ENCODE peak calls at places on chromosome 21, in five cellular contexts. D is colonic mucosa, X is aorta, V is endodermal cell, C is uterus. K is an unnamed sample. For H3K27me3, the result is how much of the 10 kb centered on the place peaks cover.

GRCh38 chr21:45874716-45875415 is 106.7 kb upstream of the COL6A1 start:
- DNase-seq in D (peak), X (peak), V (no peak), C (peak), K (peak)

GRCh38 chr21:40331804-40332203 is 464.6 kb downstream of the PCP4 start:
- DNase-seq in D (no peak), X (no peak), V (no peak), C (no peak), K (no peak)

GRCh38 chr21:15071012-15071411 is 6.2 kb upstream of the NRIP1 start:
- DNase-seq in D (no peak), X (no peak), V (peak), C (no peak), K (no peak)

GRCh38 chr21:9767592-9768375 is 753.6 kb upstream of the TPTE start:
- DNase-seq in D (no peak), X (no peak), V (no peak), C (no peak), K (no peak)

GRCh38 chr21:44987886-44988606 is 48.2 kb downstream of the SLX9 start:
- DNase-seq in D (no peak), X (peak), V (no peak), C (no peak), K (no peak)

GRCh38 chr21:23695449-23695848 is 1911.8 kb downstream of the MRPL39 start:
- DNase-seq in D (no peak), X (no peak), V (no peak), C (no peak), K (no peak)

GRCh38 chr21:46454634-46455390 is 3.9 kb upstream of the DIP2A start:
- DNase-seq in D (no peak), X (no peak), V (no peak), C (no peak), K (no peak)

GRCh38 chr21:46667191-46667734 is 31.8 kb downstream of the PRMT2 start:
- DNase-seq in D (no peak), X (no peak), V (peak), C (no peak), K (no peak)

GRCh38 chr21:15514073-15514946 is 215.5 kb upstream of the USP25 start:
- DNase-seq in D (peak), X (no peak), V (no peak), C (no peak), K (no peak)

GRCh38 chr21:16169102-16169511 is 439.3 kb downstream of the USP25 start:
- DNase-seq in D (no peak), X (no peak), V (no peak), C (no peak), K (no peak)

GRCh38 chr21:26041441-26042180 is 129.0 kb downstream of the APP start:
- DNase-seq in D (no peak), X (no peak), V (no peak), C (no peak), K (no peak)

GRCh38 chr21:45152265-45152746 is 77.9 kb downstream of the ADARB1 start:
- DNase-seq in D (peak), X (peak), V (peak), C (no peak), K (peak)

GRCh38 chr21:44800971-44801467 is 601 bp downstream of the UBE2G2 start:
- DNase-seq in D (peak), X (no peak), V (peak), C (no peak), K (no peak)

GRCh38 chr21:15042531-15042930 is 22.3 kb downstream of the NRIP1 start:
- DNase-seq in D (no peak), X (no peak), V (no peak), C (no peak), K (no peak)

GRCh38 chr21:44519346-44520325 is 20.4 kb downstream of the KRTAP10-1 start:
- DNase-seq in D (no peak), X (no peak), V (no peak), C (no peak), K (no peak)

GRCh38 chr21:44949161-44950015 is 9.6 kb downstream of the SLX9 start:
- DNase-seq in D (peak), X (peak), V (peak), C (peak), K (peak)

GRCh38 chr21:43591468-43592050 is 67.7 kb downstream of the HSF2BP start:
- DNase-seq in D (no peak), X (no peak), V (no peak), C (no peak), K (no peak)

GRCh38 chr21:46545363-46545762 is 59.5 kb downstream of the S100B start:
- DNase-seq in D (no peak), X (no peak), V (no peak), C (no peak), K (peak)

GRCh38 chr21:45436371-45437040 is 31.5 kb downstream of the COL18A1 start:
- DNase-seq in D (no peak), X (no peak), V (no peak), C (no peak), K (no peak)

GRCh38 chr21:44947930-44948331 is 8.1 kb downstream of the SLX9 start:
- DNase-seq in D (no peak), X (peak), V (peak), C (no peak), K (no peak)

GRCh38 chr21:15534450-15534886 is 195.3 kb upstream of the USP25 start:
- DNase-seq in D (no peak), X (no peak), V (no peak), C (no peak), K (no peak)

GRCh38 chr21:33688343-33688742 is 46.0 kb downstream of the ITSN1 start:
- DNase-seq in D (no peak), X (no peak), V (no peak), C (no peak), K (no peak)

GRCh38 chr21:25639922-25640670 is 1.0 kb downstream of the JAM2 start:
- DNase-seq in D (peak), X (peak), V (peak), C (peak), K (no peak)

GRCh38 chr21:25639167-25639921 is at the start of gene JAM2:
- DNase-seq in D (peak), X (peak), V (peak), C (peak), K (no peak)

GRCh38 chr21:15976807-15977206 is 247.0 kb downstream of the USP25 start:
- DNase-seq in D (no peak), X (no peak), V (peak), C (no peak), K (no peak)

GRCh38 chr21:39441502-39442475 is 3.8 kb downstream of the LCA5L start:
- DNase-seq in D (no peak), X (no peak), V (peak), C (no peak), K (peak)

GRCh38 chr21:18877932-18878331 is 474.3 kb upstream of the TMPRSS15 start:
- DNase-seq in D (no peak), X (no peak), V (no peak), C (no peak), K (no peak)

GRCh38 chr21:28776251-28776650 is 216.4 kb downstream of the LTN1 start:
- DNase-seq in D (no peak), X (no peak), V (no peak), C (no peak), K (no peak)

DNA sequence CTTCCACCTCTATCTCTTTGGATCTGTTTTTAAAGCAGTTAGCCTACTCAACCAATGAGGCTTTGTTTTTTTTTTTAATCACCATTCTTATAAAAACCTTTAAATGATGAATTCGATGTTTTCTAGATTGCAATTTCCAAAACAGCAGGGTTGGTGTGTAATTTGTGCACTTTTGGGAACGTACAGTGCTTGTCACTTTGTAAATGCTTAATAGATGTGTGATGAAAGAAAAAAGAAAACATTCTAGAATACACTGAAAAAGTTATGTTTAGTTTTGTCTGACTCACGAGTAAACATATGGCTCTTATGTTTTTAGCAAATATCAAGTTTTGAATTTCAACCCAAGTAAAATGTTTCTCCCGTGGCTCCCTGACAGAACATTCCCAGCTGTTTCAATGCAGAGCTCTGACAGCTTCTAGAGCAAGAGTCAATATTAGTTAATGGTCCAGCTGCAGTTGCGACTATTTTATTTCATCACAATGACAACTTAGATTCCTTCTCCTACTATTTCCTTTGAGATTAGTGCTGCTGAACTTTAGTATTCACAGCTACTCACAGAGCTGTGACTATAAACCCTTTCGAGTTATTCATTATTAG is 362.5 kb upstream of the ADAMTS5 start:
- DNase-seq in D (no peak), X (no peak), V (no peak), C (peak), K (no peak)
- H3K27ac ChIP-seq in D (no peak), X (no peak), V (no peak), C (no peak), K (no peak)

DNA sequence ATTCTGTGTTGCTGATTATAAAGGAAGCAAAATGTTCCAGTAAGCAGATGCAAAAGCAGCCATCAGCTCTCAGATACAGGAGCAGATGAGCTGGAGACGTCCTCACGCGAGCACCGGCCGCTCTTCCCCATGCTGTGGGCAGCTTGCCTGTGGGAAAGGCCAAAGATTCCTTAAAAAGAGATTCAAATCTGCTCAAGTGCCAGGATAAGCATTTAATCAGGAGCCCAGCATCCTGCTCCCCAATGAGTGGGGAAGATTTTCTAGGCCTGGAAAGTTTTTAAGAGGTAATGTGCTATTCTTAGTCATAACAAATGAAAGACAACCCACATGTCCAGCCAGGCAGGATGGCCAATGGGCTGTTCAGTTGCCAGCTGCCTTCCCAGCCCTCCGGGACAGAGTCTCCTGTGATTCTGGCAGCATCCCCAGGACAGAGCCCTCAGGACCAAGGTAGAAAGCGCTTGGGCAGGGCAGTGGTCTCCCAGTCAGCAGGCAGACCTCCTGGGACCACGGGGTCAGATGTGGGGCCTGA is 108.2 kb upstream of the TMPRSS2 start:
- DNase-seq in D (no peak), X (peak), V (no peak), C (no peak), K (peak)
- H3K27me3 ChIP-seq in D (under half), X (under half), V (under half), C (under half), K (under half)

DNA sequence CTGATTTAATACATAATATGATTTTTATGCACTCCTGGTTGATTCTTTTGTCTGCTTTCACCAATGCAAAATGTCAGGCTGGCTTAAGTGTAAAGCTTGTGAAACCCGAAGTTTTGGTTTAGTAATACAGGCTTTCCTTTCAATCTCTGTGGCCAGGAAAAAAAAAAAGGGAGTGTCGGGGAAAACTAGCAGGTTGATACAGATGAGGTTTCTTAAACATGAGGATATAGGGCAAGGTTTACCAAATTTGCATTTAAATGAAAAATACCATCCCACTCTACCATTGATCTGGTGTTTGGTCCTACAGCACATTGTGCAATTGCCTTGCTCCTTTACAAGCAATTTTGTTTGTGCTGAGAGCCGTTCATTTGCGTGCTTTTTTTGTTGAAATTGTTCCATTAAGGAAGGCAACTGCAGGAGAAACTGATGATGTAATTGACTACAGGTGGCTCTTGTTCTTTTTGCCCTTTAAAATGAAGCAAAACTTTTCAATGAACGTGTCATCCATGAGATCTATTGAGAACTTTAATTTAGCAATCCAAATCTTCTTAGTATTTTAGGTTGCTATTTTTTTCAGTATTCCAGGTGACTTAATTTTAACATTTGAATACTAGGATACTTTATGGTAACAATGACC is 22.7 kb downstream of the CLIC6 start:
- DNase-seq in D (no peak), X (no peak), V (peak), C (no peak), K (no peak)
- H3K4me3 ChIP-seq in D (no peak), X (no peak), V (no peak), C (no peak), K (no peak)

DNA sequence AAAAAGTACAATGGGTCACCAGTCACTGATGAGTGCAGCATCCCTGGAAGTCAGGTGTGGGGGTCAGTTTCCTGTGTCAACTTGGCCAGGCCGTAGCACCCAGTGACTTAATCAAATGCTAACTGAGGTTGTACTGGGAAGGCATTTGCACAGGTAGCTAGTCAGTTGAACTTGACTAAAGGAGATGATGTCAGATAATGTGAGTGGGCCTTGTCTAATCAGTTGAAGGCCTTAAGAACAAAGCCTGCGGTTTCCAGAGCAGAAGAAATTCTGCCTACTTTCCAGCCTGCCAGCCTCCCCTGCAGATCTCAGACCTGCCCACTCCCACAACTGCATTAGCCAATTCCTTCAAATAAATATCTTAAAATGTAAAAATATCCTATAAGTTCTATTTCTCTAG is 57.1 kb downstream of the ERG start:
- DNase-seq in D (no peak), X (no peak), V (no peak), C (no peak), K (no peak)
- H3K27ac ChIP-seq in D (no peak), X (no peak), V (no peak), C (no peak), K (peak)

GRCh38 chr21:36701912-36702621 is 3.2 kb downstream of the SIM2 start:
- DNase-seq in D (no peak), X (peak), V (peak), C (no peak), K (no peak)
- H3K27me3 ChIP-seq in D (half or more), X (under half), V (half or more), C (under half), K (under half)

GRCh38 chr21:42570362-42570761 is 56.7 kb downstream of the SLC37A1 start:
- DNase-seq in D (no peak), X (peak), V (no peak), C (peak), K (peak)
- H3K4me3 ChIP-seq in D (no peak), X (no peak), V (no peak), C (no peak), K (no peak)

DNA sequence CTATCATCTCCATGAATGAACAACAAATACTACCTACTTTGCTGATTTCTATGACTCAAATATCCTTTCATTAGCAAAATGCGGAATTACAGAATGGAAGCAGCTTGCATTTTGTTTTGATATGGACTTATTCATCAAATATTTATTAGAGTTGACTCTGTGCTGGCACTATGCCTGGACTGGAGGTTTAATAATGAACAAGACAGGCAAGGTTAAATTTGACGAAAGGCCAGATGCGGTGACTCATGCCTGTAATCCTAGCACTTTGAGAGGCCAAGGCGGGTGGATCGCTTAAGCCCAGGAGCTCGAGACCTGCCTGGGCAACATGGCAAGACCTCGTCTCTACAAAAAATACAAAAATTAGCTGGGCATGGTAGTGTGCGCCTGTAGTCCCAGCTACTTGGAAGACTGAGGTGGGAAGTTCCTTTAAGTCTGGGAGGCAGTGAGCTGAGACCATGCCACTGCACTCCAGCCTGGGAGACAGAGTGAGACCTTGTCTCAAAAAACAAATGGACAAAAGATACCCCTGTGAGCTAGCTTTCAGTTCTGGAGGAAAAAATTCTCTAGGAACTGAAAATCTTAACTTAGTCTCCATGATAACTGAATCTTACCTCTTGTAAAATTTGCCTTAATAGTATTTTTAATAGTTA is 29.3 kb upstream of the SOD1 start:
- DNase-seq in D (no peak), X (peak), V (no peak), C (peak), K (peak)
- H3K27ac ChIP-seq in D (no peak), X (no peak), V (no peak), C (no peak), K (no peak)

K was measured in SJSA1.